ENCODE peak calls at places on chromosome 13, in seven cellular contexts. M is activated CD8-positive, alpha-beta T cell treated with anti-CD3 and anti-CD28 coated beads for 36 hours; N is heart right ventricle; X is GM10248; E is pancreas; P is psoas muscle; L is OCI-LY7. R is an unnamed sample.

GRCh38 chr13:31756346-31756745 is 17.0 kb downstream of the RXFP2 start:
- DNase-seq in M (no peak), N (no peak), X (no peak), E (no peak), P (no peak), L (no peak), R (no peak)

GRCh38 chr13:98203641-98204326 is 26.7 kb upstream of the RNF113B start:
- DNase-seq in M (no peak), N (no peak), X (no peak), E (no peak), P (no peak), L (no peak), R (no peak)

GRCh38 chr13:24511019-24511823 is 1.4 kb downstream of the PARP4 start:
- DNase-seq in M (peak), N (no peak), X (peak), E (no peak), P (no peak), L (peak), R (peak)

GRCh38 chr13:95713651-95714050 is 36.7 kb downstream of the DNAJC3 start:
- DNase-seq in M (no peak), N (no peak), X (no peak), E (no peak), P (no peak), L (no peak), R (no peak)

GRCh38 chr13:60111726-60112125 is 52.0 kb downstream of the DIAPH3 start:
- DNase-seq in M (no peak), N (no peak), X (no peak), E (no peak), P (no peak), L (no peak), R (no peak)

GRCh38 chr13:101919541-101920306 is 467.2 kb downstream of the ITGBL1 start:
- DNase-seq in M (no peak), N (peak), X (no peak), E (no peak), P (no peak), L (no peak), R (no peak)

GRCh38 chr13:29005035-29005434 is 184.9 kb downstream of the MTUS2 start:
- DNase-seq in M (no peak), N (no peak), X (no peak), E (no peak), P (no peak), L (no peak), R (no peak)

GRCh38 chr13:48155850-48156249 is 60.9 kb upstream of the MED4 start:
- DNase-seq in M (peak), N (no peak), X (no peak), E (no peak), P (no peak), L (no peak), R (no peak)

GRCh38 chr13:29193083-29193482 is 372.9 kb downstream of the MTUS2 start:
- DNase-seq in M (no peak), N (no peak), X (no peak), E (no peak), P (no peak), L (no peak), R (no peak)

GRCh38 chr13:30745917-30746686 is 10.8 kb downstream of the ALOX5AP start:
- DNase-seq in M (no peak), N (no peak), X (no peak), E (peak), P (no peak), L (no peak), R (no peak)

GRCh38 chr13:29939158-29939557 is 88.7 kb upstream of the UBL3 start:
- DNase-seq in M (no peak), N (no peak), X (no peak), E (no peak), P (no peak), L (no peak), R (no peak)

GRCh38 chr13:36848228-36848982 is 29.4 kb downstream of the RFXAP start:
- DNase-seq in M (peak), N (no peak), X (no peak), E (no peak), P (no peak), L (peak), R (no peak)

GRCh38 chr13:102917019-102917418 is 71.2 kb downstream of the ERCC5 start:
- DNase-seq in M (no peak), N (no peak), X (no peak), E (no peak), P (no peak), L (no peak), R (no peak)

GRCh38 chr13:36480726-36481485 is 48.6 kb downstream of the CCNA1 start:
- DNase-seq in M (no peak), N (no peak), X (no peak), E (no peak), P (no peak), L (no peak), R (no peak)

GRCh38 chr13:24153347-24153746 is 7.2 kb upstream of the SPATA13 start:
- DNase-seq in M (no peak), N (no peak), X (no peak), E (no peak), P (no peak), L (no peak), R (no peak)

GRCh38 chr13:51590966-51591627 is 6.8 kb downstream of the WDFY2 start:
- DNase-seq in M (no peak), N (peak), X (no peak), E (no peak), P (no peak), L (no peak), R (no peak)
- TF ChIP-seq CTCF in M (no peak), N (no peak), X (no peak), E (no peak), P (no peak), L (no peak), R (no peak)

GRCh38 chr13:44920013-44920412 is 69.3 kb downstream of the NUFIP1 start:
- DNase-seq in M (no peak), N (no peak), X (no peak), E (no peak), P (no peak), L (peak), R (no peak)
- TF ChIP-seq CTCF in M (no peak), N (no peak), X (no peak), E (no peak), P (no peak), L (no peak), R (no peak)

DNA sequence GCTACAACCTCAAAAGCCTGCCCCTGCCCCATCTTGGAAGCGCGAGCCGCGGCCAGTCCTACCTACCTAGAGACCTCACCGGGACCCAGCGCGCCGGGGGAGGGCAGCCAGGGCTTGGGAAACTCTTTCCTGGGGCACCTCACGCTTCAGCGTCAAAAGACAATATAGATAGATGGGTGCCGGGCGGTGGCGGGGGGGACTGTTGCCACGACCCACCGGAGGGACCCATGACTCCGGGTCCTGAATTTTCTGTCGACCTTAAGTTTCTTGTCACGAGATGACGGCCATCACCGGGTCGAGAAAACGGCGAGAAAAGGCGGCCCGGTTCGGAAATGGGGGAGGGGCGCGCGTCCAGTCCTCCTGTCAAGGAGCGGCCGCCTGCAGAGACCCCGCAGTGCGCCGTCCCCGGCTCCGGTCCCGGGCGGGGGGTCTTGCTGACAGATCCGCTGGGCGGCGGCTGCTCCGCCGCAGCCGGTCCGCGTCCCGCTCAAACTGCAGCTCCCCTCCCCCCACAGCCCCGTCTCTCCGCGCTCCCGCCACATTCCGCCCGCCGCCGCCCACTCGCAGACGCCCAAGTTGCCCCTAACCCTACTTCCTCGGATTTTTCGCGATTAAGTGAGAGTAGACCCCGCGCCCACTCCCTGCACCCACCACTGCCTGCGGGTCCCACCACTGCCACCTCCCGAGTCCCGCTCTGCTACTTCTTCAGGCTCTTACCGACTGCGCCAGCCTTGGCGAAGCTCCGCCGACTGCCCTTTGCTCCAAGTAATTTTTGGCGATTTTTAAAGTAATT is 66.1 kb downstream of the KCNRG start:
- DNase-seq in M (peak), N (peak), X (peak), E (peak), P (peak), L (peak), R (peak)
- TF ChIP-seq CTCF in M (no peak), N (no peak), X (peak), E (no peak), P (no peak), L (peak), R (no peak)

GRCh38 chr13:61466280-61466679 is 50.6 kb upstream of the PCDH20 start:
- DNase-seq in M (no peak), N (no peak), X (no peak), E (no peak), P (no peak), L (no peak), R (no peak)
- TF ChIP-seq CTCF in M (no peak), N (no peak), X (no peak), E (no peak), P (no peak), L (peak), R (no peak)

DNA sequence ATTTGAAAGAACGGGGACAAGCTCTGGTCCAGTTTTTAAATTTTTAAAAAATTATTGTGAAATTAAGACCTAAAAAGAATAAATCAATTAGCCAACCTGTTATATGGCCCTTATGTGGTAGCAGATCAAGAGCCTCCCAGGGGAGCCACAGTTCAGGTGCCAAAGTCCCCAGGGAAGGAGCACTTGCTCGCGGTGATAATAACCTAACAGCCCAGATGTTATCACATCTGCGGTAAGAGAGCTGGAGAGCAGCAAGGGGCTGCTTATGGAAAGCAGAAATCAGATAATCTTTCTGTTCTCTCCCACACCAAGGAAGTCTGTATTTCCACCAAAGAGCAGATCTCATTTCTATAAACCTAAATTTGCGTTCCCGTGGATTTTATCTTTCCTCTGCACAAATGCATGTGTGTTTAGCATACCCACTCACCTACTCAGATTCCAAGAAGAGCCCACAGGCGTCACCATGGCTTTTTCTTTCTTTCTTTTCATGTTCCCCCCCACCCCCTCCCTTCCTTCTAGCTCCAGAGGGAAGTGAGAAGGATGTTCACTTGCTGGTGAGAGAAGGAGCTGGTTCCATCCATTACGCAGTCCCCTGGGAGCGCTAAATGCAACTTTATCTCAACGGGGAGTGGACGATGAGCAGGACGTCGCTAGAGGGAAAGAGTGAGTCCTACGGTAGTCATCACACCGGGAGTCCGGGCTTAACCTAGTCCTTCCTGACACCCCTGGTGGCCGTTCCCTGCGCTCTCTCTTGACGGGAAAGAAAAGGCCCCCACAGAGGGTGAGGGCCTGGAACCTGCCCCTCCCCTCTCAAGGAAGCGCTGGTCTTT is 1.6 kb upstream of the POU4F1 start:
- DNase-seq in M (no peak), N (no peak), X (no peak), E (no peak), P (no peak), L (peak), R (peak)
- TF ChIP-seq CTCF in M (no peak), N (no peak), X (no peak), E (no peak), P (no peak), L (no peak), R (no peak)

GRCh38 chr13:32790731-32791130 is 204.5 kb downstream of the PDS5B start:
- DNase-seq in M (no peak), N (no peak), X (no peak), E (no peak), P (no peak), L (no peak), R (no peak)
- TF ChIP-seq CTCF in M (no peak), N (no peak), X (no peak), E (no peak), P (no peak), L (peak), R (no peak)